ENCODE peak calls at places on chromosomes 2 and 18, in eight cellular contexts. One of them, this sample, is unnamed.

GRCh38 chr2:201450910-201451329 is 338 bp downstream of the TRAK2 start:
- DNase-seq in 8988T: peak
- DNase-seq in HFFc6: no peak
- DNase-seq in posterior cingulate gyrus: no peak
- DNase-seq in activated T-cell treated with anti-CD3 and anti-CD28 coated beads, Interleukin-2, amount 50 U/mL, for 1 hour: no peak
- DNase-seq in activated CD8-positive, alpha-beta memory T cell treated with anti-CD3 and anti-CD28 coated beads, Interleukin-2, amount 50 U/mL, for 4 hours: no peak
- DNase-seq in SHP77: peak
- DNase-seq in WTC11: no peak
- DNase-seq in this sample: peak

GRCh38 chr18:56298935-56299334 is 339.5 kb downstream of the TXNL1 start:
- DNase-seq in activated T-cell treated with anti-CD3 and anti-CD28 coated beads, Interleukin-2, amount 50 U/mL, for 1 hour: no peak
- DNase-seq in 8988T: no peak
- DNase-seq in SHP77: no peak
- DNase-seq in activated CD8-positive, alpha-beta memory T cell treated with anti-CD3 and anti-CD28 coated beads, Interleukin-2, amount 50 U/mL, for 4 hours: no peak
- DNase-seq in HFFc6: peak
- DNase-seq in posterior cingulate gyrus: no peak
- DNase-seq in WTC11: no peak
- DNase-seq in this sample: no peak

GRCh38 chr18:58900015-58900649 is 35.5 kb downstream of the ZNF532 start:
- DNase-seq in posterior cingulate gyrus: no peak
- DNase-seq in activated T-cell treated with anti-CD3 and anti-CD28 coated beads, Interleukin-2, amount 50 U/mL, for 1 hour: no peak
- DNase-seq in activated CD8-positive, alpha-beta memory T cell treated with anti-CD3 and anti-CD28 coated beads, Interleukin-2, amount 50 U/mL, for 4 hours: no peak
- DNase-seq in SHP77: no peak
- DNase-seq in HFFc6: no peak
- DNase-seq in 8988T: no peak
- DNase-seq in WTC11: no peak
- DNase-seq in this sample: no peak

GRCh38 chr2:71933467-71934319 is 214.0 kb downstream of the CYP26B1 start:
- DNase-seq in WTC11: no peak
- DNase-seq in HFFc6: peak
- DNase-seq in activated CD8-positive, alpha-beta memory T cell treated with anti-CD3 and anti-CD28 coated beads, Interleukin-2, amount 50 U/mL, for 4 hours: no peak
- DNase-seq in 8988T: peak
- DNase-seq in posterior cingulate gyrus: no peak
- DNase-seq in activated T-cell treated with anti-CD3 and anti-CD28 coated beads, Interleukin-2, amount 50 U/mL, for 1 hour: no peak
- DNase-seq in SHP77: no peak
- DNase-seq in this sample: no peak

GRCh38 chr18:34493099-34493544 is 217.0 kb upstream of the DTNA start:
- DNase-seq in activated T-cell treated with anti-CD3 and anti-CD28 coated beads, Interleukin-2, amount 50 U/mL, for 1 hour: no peak
- DNase-seq in 8988T: peak
- DNase-seq in HFFc6: peak
- DNase-seq in SHP77: peak
- DNase-seq in posterior cingulate gyrus: peak
- DNase-seq in activated CD8-positive, alpha-beta memory T cell treated with anti-CD3 and anti-CD28 coated beads, Interleukin-2, amount 50 U/mL, for 4 hours: no peak
- DNase-seq in WTC11: peak
- DNase-seq in this sample: peak

GRCh38 chr2:212607080-212607479 is 68.5 kb upstream of the ERBB4 start:
- DNase-seq in WTC11: no peak
- DNase-seq in posterior cingulate gyrus: no peak
- DNase-seq in HFFc6: no peak
- DNase-seq in 8988T: no peak
- DNase-seq in SHP77: no peak
- DNase-seq in activated CD8-positive, alpha-beta memory T cell treated with anti-CD3 and anti-CD28 coated beads, Interleukin-2, amount 50 U/mL, for 4 hours: no peak
- DNase-seq in activated T-cell treated with anti-CD3 and anti-CD28 coated beads, Interleukin-2, amount 50 U/mL, for 1 hour: no peak
- DNase-seq in this sample: no peak

GRCh38 chr2:134009440-134009839 is 244.4 kb upstream of the MGAT5 start:
- DNase-seq in SHP77: no peak
- DNase-seq in WTC11: no peak
- DNase-seq in posterior cingulate gyrus: no peak
- DNase-seq in activated CD8-positive, alpha-beta memory T cell treated with anti-CD3 and anti-CD28 coated beads, Interleukin-2, amount 50 U/mL, for 4 hours: no peak
- DNase-seq in 8988T: no peak
- DNase-seq in activated T-cell treated with anti-CD3 and anti-CD28 coated beads, Interleukin-2, amount 50 U/mL, for 1 hour: no peak
- DNase-seq in HFFc6: no peak
- DNase-seq in this sample: no peak

GRCh38 chr2:153871231-153872221 is at the start of gene GALNT13:
- DNase-seq in activated T-cell treated with anti-CD3 and anti-CD28 coated beads, Interleukin-2, amount 50 U/mL, for 1 hour: no peak
- DNase-seq in SHP77: peak
- DNase-seq in WTC11: peak
- DNase-seq in activated CD8-positive, alpha-beta memory T cell treated with anti-CD3 and anti-CD28 coated beads, Interleukin-2, amount 50 U/mL, for 4 hours: no peak
- DNase-seq in posterior cingulate gyrus: peak
- DNase-seq in HFFc6: no peak
- DNase-seq in 8988T: no peak
- DNase-seq in this sample: no peak

GRCh38 chr2:231692847-231693246 is 15.5 kb upstream of the PTMA start:
- DNase-seq in WTC11: no peak
- DNase-seq in SHP77: no peak
- DNase-seq in activated CD8-positive, alpha-beta memory T cell treated with anti-CD3 and anti-CD28 coated beads, Interleukin-2, amount 50 U/mL, for 4 hours: no peak
- DNase-seq in HFFc6: no peak
- DNase-seq in posterior cingulate gyrus: no peak
- DNase-seq in activated T-cell treated with anti-CD3 and anti-CD28 coated beads, Interleukin-2, amount 50 U/mL, for 1 hour: no peak
- DNase-seq in 8988T: no peak
- DNase-seq in this sample: no peak

GRCh38 chr2:14743883-14744282 is 111.4 kb downstream of the LRATD1 start:
- DNase-seq in posterior cingulate gyrus: no peak
- DNase-seq in SHP77: no peak
- DNase-seq in WTC11: no peak
- DNase-seq in HFFc6: no peak
- DNase-seq in 8988T: no peak
- DNase-seq in activated T-cell treated with anti-CD3 and anti-CD28 coated beads, Interleukin-2, amount 50 U/mL, for 1 hour: no peak
- DNase-seq in activated CD8-positive, alpha-beta memory T cell treated with anti-CD3 and anti-CD28 coated beads, Interleukin-2, amount 50 U/mL, for 4 hours: no peak
- DNase-seq in this sample: no peak

GRCh38 chr18:56645415-56646016 is 5.6 kb upstream of the WDR7 start:
- DNase-seq in HFFc6: no peak
- DNase-seq in activated CD8-positive, alpha-beta memory T cell treated with anti-CD3 and anti-CD28 coated beads, Interleukin-2, amount 50 U/mL, for 4 hours: no peak
- DNase-seq in activated T-cell treated with anti-CD3 and anti-CD28 coated beads, Interleukin-2, amount 50 U/mL, for 1 hour: no peak
- DNase-seq in WTC11: no peak
- DNase-seq in 8988T: no peak
- DNase-seq in posterior cingulate gyrus: no peak
- DNase-seq in SHP77: peak
- DNase-seq in this sample: no peak

GRCh38 chr2:15127876-15128275 is 433.3 kb downstream of the NBAS start:
- DNase-seq in 8988T: no peak
- DNase-seq in SHP77: no peak
- DNase-seq in activated CD8-positive, alpha-beta memory T cell treated with anti-CD3 and anti-CD28 coated beads, Interleukin-2, amount 50 U/mL, for 4 hours: no peak
- DNase-seq in HFFc6: no peak
- DNase-seq in activated T-cell treated with anti-CD3 and anti-CD28 coated beads, Interleukin-2, amount 50 U/mL, for 1 hour: no peak
- DNase-seq in WTC11: no peak
- DNase-seq in posterior cingulate gyrus: no peak
- DNase-seq in this sample: no peak

GRCh38 chr18:54766631-54767030 is 61.6 kb upstream of the RAB27B start:
- DNase-seq in posterior cingulate gyrus: no peak
- DNase-seq in 8988T: no peak
- DNase-seq in WTC11: no peak
- DNase-seq in HFFc6: no peak
- DNase-seq in activated CD8-positive, alpha-beta memory T cell treated with anti-CD3 and anti-CD28 coated beads, Interleukin-2, amount 50 U/mL, for 4 hours: no peak
- DNase-seq in SHP77: no peak
- DNase-seq in activated T-cell treated with anti-CD3 and anti-CD28 coated beads, Interleukin-2, amount 50 U/mL, for 1 hour: no peak
- DNase-seq in this sample: no peak

GRCh38 chr2:102604754-102605153 is 14.6 kb upstream of the SLC9A2 start:
- DNase-seq in WTC11: no peak
- DNase-seq in activated CD8-positive, alpha-beta memory T cell treated with anti-CD3 and anti-CD28 coated beads, Interleukin-2, amount 50 U/mL, for 4 hours: no peak
- DNase-seq in posterior cingulate gyrus: no peak
- DNase-seq in activated T-cell treated with anti-CD3 and anti-CD28 coated beads, Interleukin-2, amount 50 U/mL, for 1 hour: no peak
- DNase-seq in HFFc6: no peak
- DNase-seq in 8988T: no peak
- DNase-seq in SHP77: peak
- DNase-seq in this sample: no peak

GRCh38 chr2:238155051-238155760 is 3.6 kb upstream of the ERFE start:
- DNase-seq in activated T-cell treated with anti-CD3 and anti-CD28 coated beads, Interleukin-2, amount 50 U/mL, for 1 hour: no peak
- DNase-seq in HFFc6: no peak
- DNase-seq in posterior cingulate gyrus: no peak
- DNase-seq in activated CD8-positive, alpha-beta memory T cell treated with anti-CD3 and anti-CD28 coated beads, Interleukin-2, amount 50 U/mL, for 4 hours: no peak
- DNase-seq in WTC11: no peak
- DNase-seq in SHP77: no peak
- DNase-seq in 8988T: no peak
- DNase-seq in this sample: no peak

GRCh38 chr2:187542123-187542522 is 12.1 kb downstream of the TFPI start:
- DNase-seq in activated CD8-positive, alpha-beta memory T cell treated with anti-CD3 and anti-CD28 coated beads, Interleukin-2, amount 50 U/mL, for 4 hours: no peak
- DNase-seq in SHP77: no peak
- DNase-seq in posterior cingulate gyrus: no peak
- DNase-seq in activated T-cell treated with anti-CD3 and anti-CD28 coated beads, Interleukin-2, amount 50 U/mL, for 1 hour: no peak
- DNase-seq in WTC11: no peak
- DNase-seq in HFFc6: peak
- DNase-seq in 8988T: no peak
- DNase-seq in this sample: no peak

GRCh38 chr2:95346738-95347671 is 49.9 kb downstream of the KCNIP3 start:
- DNase-seq in WTC11: peak
- DNase-seq in posterior cingulate gyrus: no peak
- DNase-seq in SHP77: no peak
- DNase-seq in 8988T: peak
- DNase-seq in activated CD8-positive, alpha-beta memory T cell treated with anti-CD3 and anti-CD28 coated beads, Interleukin-2, amount 50 U/mL, for 4 hours: no peak
- DNase-seq in HFFc6: no peak
- DNase-seq in activated T-cell treated with anti-CD3 and anti-CD28 coated beads, Interleukin-2, amount 50 U/mL, for 1 hour: no peak
- DNase-seq in this sample: no peak

GRCh38 chr2:236639461-236639860 is 69.8 kb downstream of the ACKR3 start:
- DNase-seq in 8988T: no peak
- DNase-seq in activated T-cell treated with anti-CD3 and anti-CD28 coated beads, Interleukin-2, amount 50 U/mL, for 1 hour: no peak
- DNase-seq in HFFc6: no peak
- DNase-seq in SHP77: no peak
- DNase-seq in posterior cingulate gyrus: no peak
- DNase-seq in WTC11: no peak
- DNase-seq in activated CD8-positive, alpha-beta memory T cell treated with anti-CD3 and anti-CD28 coated beads, Interleukin-2, amount 50 U/mL, for 4 hours: no peak
- DNase-seq in this sample: no peak

GRCh38 chr2:76160683-76161082 is 450.0 kb upstream of the GCFC2 start:
- DNase-seq in posterior cingulate gyrus: no peak
- DNase-seq in 8988T: no peak
- DNase-seq in SHP77: no peak
- DNase-seq in WTC11: no peak
- DNase-seq in HFFc6: no peak
- DNase-seq in activated T-cell treated with anti-CD3 and anti-CD28 coated beads, Interleukin-2, amount 50 U/mL, for 1 hour: no peak
- DNase-seq in activated CD8-positive, alpha-beta memory T cell treated with anti-CD3 and anti-CD28 coated beads, Interleukin-2, amount 50 U/mL, for 4 hours: no peak
- DNase-seq in this sample: no peak

GRCh38 chr2:43848174-43848573 is 9.4 kb downstream of the ABCG8 start:
- DNase-seq in SHP77: no peak
- DNase-seq in posterior cingulate gyrus: no peak
- DNase-seq in activated CD8-positive, alpha-beta memory T cell treated with anti-CD3 and anti-CD28 coated beads, Interleukin-2, amount 50 U/mL, for 4 hours: no peak
- DNase-seq in activated T-cell treated with anti-CD3 and anti-CD28 coated beads, Interleukin-2, amount 50 U/mL, for 1 hour: no peak
- DNase-seq in WTC11: no peak
- DNase-seq in HFFc6: peak
- DNase-seq in 8988T: no peak
- DNase-seq in this sample: no peak

GRCh38 chr18:23545247-23545789 is 41.0 kb downstream of the NPC1 start:
- DNase-seq in 8988T: no peak
- DNase-seq in HFFc6: no peak
- DNase-seq in posterior cingulate gyrus: no peak
- DNase-seq in activated T-cell treated with anti-CD3 and anti-CD28 coated beads, Interleukin-2, amount 50 U/mL, for 1 hour: no peak
- DNase-seq in SHP77: no peak
- DNase-seq in WTC11: no peak
- DNase-seq in activated CD8-positive, alpha-beta memory T cell treated with anti-CD3 and anti-CD28 coated beads, Interleukin-2, amount 50 U/mL, for 4 hours: no peak
- DNase-seq in this sample: no peak

GRCh38 chr2:54569745-54570296 is 113.7 kb downstream of the SPTBN1 start:
- DNase-seq in activated CD8-positive, alpha-beta memory T cell treated with anti-CD3 and anti-CD28 coated beads, Interleukin-2, amount 50 U/mL, for 4 hours: no peak
- DNase-seq in activated T-cell treated with anti-CD3 and anti-CD28 coated beads, Interleukin-2, amount 50 U/mL, for 1 hour: no peak
- DNase-seq in 8988T: no peak
- DNase-seq in SHP77: no peak
- DNase-seq in WTC11: no peak
- DNase-seq in HFFc6: no peak
- DNase-seq in posterior cingulate gyrus: no peak
- DNase-seq in this sample: no peak

GRCh38 chr2:46679761-46680160 is 200.4 kb downstream of the TMEM247 start:
- DNase-seq in posterior cingulate gyrus: no peak
- DNase-seq in activated T-cell treated with anti-CD3 and anti-CD28 coated beads, Interleukin-2, amount 50 U/mL, for 1 hour: no peak
- DNase-seq in HFFc6: peak
- DNase-seq in SHP77: no peak
- DNase-seq in activated CD8-positive, alpha-beta memory T cell treated with anti-CD3 and anti-CD28 coated beads, Interleukin-2, amount 50 U/mL, for 4 hours: no peak
- DNase-seq in WTC11: no peak
- DNase-seq in 8988T: no peak
- DNase-seq in this sample: no peak

GRCh38 chr2:98881153-98881650 is 54.8 kb downstream of the CRACDL start:
- DNase-seq in activated T-cell treated with anti-CD3 and anti-CD28 coated beads, Interleukin-2, amount 50 U/mL, for 1 hour: no peak
- DNase-seq in 8988T: no peak
- DNase-seq in HFFc6: no peak
- DNase-seq in posterior cingulate gyrus: no peak
- DNase-seq in WTC11: no peak
- DNase-seq in SHP77: no peak
- DNase-seq in activated CD8-positive, alpha-beta memory T cell treated with anti-CD3 and anti-CD28 coated beads, Interleukin-2, amount 50 U/mL, for 4 hours: no peak
- DNase-seq in this sample: no peak

GRCh38 chr2:202716114-202716718 is 81.4 kb downstream of the FAM117B start:
- DNase-seq in activated T-cell treated with anti-CD3 and anti-CD28 coated beads, Interleukin-2, amount 50 U/mL, for 1 hour: no peak
- DNase-seq in SHP77: no peak
- DNase-seq in HFFc6: no peak
- DNase-seq in 8988T: no peak
- DNase-seq in posterior cingulate gyrus: no peak
- DNase-seq in WTC11: no peak
- DNase-seq in activated CD8-positive, alpha-beta memory T cell treated with anti-CD3 and anti-CD28 coated beads, Interleukin-2, amount 50 U/mL, for 4 hours: no peak
- DNase-seq in this sample: no peak

GRCh38 chr2:121055501-121055900 is 229.5 kb downstream of the TFCP2L1 start:
- DNase-seq in SHP77: no peak
- DNase-seq in HFFc6: no peak
- DNase-seq in activated T-cell treated with anti-CD3 and anti-CD28 coated beads, Interleukin-2, amount 50 U/mL, for 1 hour: no peak
- DNase-seq in 8988T: no peak
- DNase-seq in posterior cingulate gyrus: no peak
- DNase-seq in activated CD8-positive, alpha-beta memory T cell treated with anti-CD3 and anti-CD28 coated beads, Interleukin-2, amount 50 U/mL, for 4 hours: no peak
- DNase-seq in WTC11: no peak
- DNase-seq in this sample: no peak

GRCh38 chr2:42261531-42262195 is 92.5 kb downstream of the EML4 start:
- DNase-seq in posterior cingulate gyrus: no peak
- DNase-seq in activated T-cell treated with anti-CD3 and anti-CD28 coated beads, Interleukin-2, amount 50 U/mL, for 1 hour: no peak
- DNase-seq in 8988T: no peak
- DNase-seq in SHP77: no peak
- DNase-seq in activated CD8-positive, alpha-beta memory T cell treated with anti-CD3 and anti-CD28 coated beads, Interleukin-2, amount 50 U/mL, for 4 hours: no peak
- DNase-seq in HFFc6: no peak
- DNase-seq in WTC11: no peak
- DNase-seq in this sample: no peak

GRCh38 chr2:71789556-71790219 is 336.3 kb downstream of the DYSF start:
- DNase-seq in activated T-cell treated with anti-CD3 and anti-CD28 coated beads, Interleukin-2, amount 50 U/mL, for 1 hour: no peak
- DNase-seq in HFFc6: no peak
- DNase-seq in 8988T: no peak
- DNase-seq in activated CD8-positive, alpha-beta memory T cell treated with anti-CD3 and anti-CD28 coated beads, Interleukin-2, amount 50 U/mL, for 4 hours: no peak
- DNase-seq in WTC11: no peak
- DNase-seq in SHP77: no peak
- DNase-seq in posterior cingulate gyrus: no peak
- DNase-seq in this sample: no peak

GRCh38 chr2:68937346-68938055 is 15.2 kb downstream of the GKN2 start:
- DNase-seq in SHP77: no peak
- DNase-seq in HFFc6: peak
- DNase-seq in WTC11: no peak
- DNase-seq in 8988T: no peak
- DNase-seq in activated CD8-positive, alpha-beta memory T cell treated with anti-CD3 and anti-CD28 coated beads, Interleukin-2, amount 50 U/mL, for 4 hours: no peak
- DNase-seq in posterior cingulate gyrus: no peak
- DNase-seq in activated T-cell treated with anti-CD3 and anti-CD28 coated beads, Interleukin-2, amount 50 U/mL, for 1 hour: no peak
- DNase-seq in this sample: no peak

GRCh38 chr18:76228716-76229115 is 266.3 kb downstream of the ZNF516 start:
- DNase-seq in activated T-cell treated with anti-CD3 and anti-CD28 coated beads, Interleukin-2, amount 50 U/mL, for 1 hour: no peak
- DNase-seq in SHP77: no peak
- DNase-seq in posterior cingulate gyrus: no peak
- DNase-seq in WTC11: no peak
- DNase-seq in HFFc6: no peak
- DNase-seq in 8988T: no peak
- DNase-seq in activated CD8-positive, alpha-beta memory T cell treated with anti-CD3 and anti-CD28 coated beads, Interleukin-2, amount 50 U/mL, for 4 hours: no peak
- DNase-seq in this sample: no peak

GRCh38 chr2:88950010-88950409 is 258.5 kb downstream of the RPIA start:
- DNase-seq in posterior cingulate gyrus: no peak
- DNase-seq in 8988T: no peak
- DNase-seq in SHP77: peak
- DNase-seq in HFFc6: no peak
- DNase-seq in activated CD8-positive, alpha-beta memory T cell treated with anti-CD3 and anti-CD28 coated beads, Interleukin-2, amount 50 U/mL, for 4 hours: no peak
- DNase-seq in WTC11: no peak
- DNase-seq in activated T-cell treated with anti-CD3 and anti-CD28 coated beads, Interleukin-2, amount 50 U/mL, for 1 hour: no peak
- DNase-seq in this sample: no peak

GRCh38 chr18:51151568-51152511 is 45.6 kb downstream of the MEX3C start:
- DNase-seq in activated CD8-positive, alpha-beta memory T cell treated with anti-CD3 and anti-CD28 coated beads, Interleukin-2, amount 50 U/mL, for 4 hours: peak
- DNase-seq in 8988T: no peak
- DNase-seq in WTC11: no peak
- DNase-seq in posterior cingulate gyrus: no peak
- DNase-seq in SHP77: no peak
- DNase-seq in HFFc6: no peak
- DNase-seq in activated T-cell treated with anti-CD3 and anti-CD28 coated beads, Interleukin-2, amount 50 U/mL, for 1 hour: peak
- DNase-seq in this sample: no peak

GRCh38 chr18:68623342-68623741 is 91.6 kb downstream of the TMX3 start:
- DNase-seq in 8988T: no peak
- DNase-seq in WTC11: peak
- DNase-seq in activated CD8-positive, alpha-beta memory T cell treated with anti-CD3 and anti-CD28 coated beads, Interleukin-2, amount 50 U/mL, for 4 hours: peak
- DNase-seq in posterior cingulate gyrus: peak
- DNase-seq in HFFc6: peak
- DNase-seq in SHP77: peak
- DNase-seq in activated T-cell treated with anti-CD3 and anti-CD28 coated beads, Interleukin-2, amount 50 U/mL, for 1 hour: peak
- DNase-seq in this sample: no peak

GRCh38 chr2:239312741-239313246 is 88.0 kb downstream of the HDAC4 start:
- DNase-seq in posterior cingulate gyrus: no peak
- DNase-seq in activated CD8-positive, alpha-beta memory T cell treated with anti-CD3 and anti-CD28 coated beads, Interleukin-2, amount 50 U/mL, for 4 hours: no peak
- DNase-seq in WTC11: no peak
- DNase-seq in HFFc6: no peak
- DNase-seq in 8988T: no peak
- DNase-seq in SHP77: no peak
- DNase-seq in activated T-cell treated with anti-CD3 and anti-CD28 coated beads, Interleukin-2, amount 50 U/mL, for 1 hour: peak
- DNase-seq in this sample: no peak

This sample was measured in tibial nerve.